ENCODE peak calls at places on chromosomes 5 and 9, in ten cellular contexts. One of them, this sample, is unnamed.

GRCh38 chr5:33339413-33339812 is 101.4 kb upstream of the TARS1 start:
- DNase-seq in CD8-positive, alpha-beta T cell: no peak
- DNase-seq in upper lobe of right lung: no peak
- DNase-seq in mammary epithelial cell: no peak
- DNase-seq in cardiac fibroblast: no peak
- DNase-seq in neural crest cell: no peak
- DNase-seq in PC-9: no peak
- DNase-seq in prostate gland: no peak
- DNase-seq in H1: no peak
- DNase-seq in AG04450: no peak
- DNase-seq in this sample: no peak

GRCh38 chr5:21574429-21574828 is 1278.7 kb downstream of the CDH12 start:
- DNase-seq in CD8-positive, alpha-beta T cell: no peak
- DNase-seq in upper lobe of right lung: no peak
- DNase-seq in mammary epithelial cell: no peak
- DNase-seq in cardiac fibroblast: peak
- DNase-seq in neural crest cell: no peak
- DNase-seq in PC-9: no peak
- DNase-seq in prostate gland: no peak
- DNase-seq in H1: no peak
- DNase-seq in AG04450: no peak
- DNase-seq in this sample: no peak

GRCh38 chr5:87605663-87606062 is 192.9 kb upstream of the CCNH start:
- DNase-seq in CD8-positive, alpha-beta T cell: no peak
- DNase-seq in upper lobe of right lung: no peak
- DNase-seq in mammary epithelial cell: no peak
- DNase-seq in cardiac fibroblast: no peak
- DNase-seq in neural crest cell: no peak
- DNase-seq in PC-9: no peak
- DNase-seq in prostate gland: no peak
- DNase-seq in H1: no peak
- DNase-seq in AG04450: no peak
- DNase-seq in this sample: no peak

GRCh38 chr5:56669534-56670483 is 145.5 kb upstream of the MAP3K1 start:
- DNase-seq in CD8-positive, alpha-beta T cell: no peak
- DNase-seq in upper lobe of right lung: no peak
- DNase-seq in mammary epithelial cell: peak
- DNase-seq in cardiac fibroblast: peak
- DNase-seq in neural crest cell: no peak
- DNase-seq in PC-9: peak
- DNase-seq in prostate gland: peak
- DNase-seq in H1: peak
- DNase-seq in AG04450: no peak
- DNase-seq in this sample: no peak

GRCh38 chr5:91038180-91038808 is 344.8 kb downstream of the ARRDC3 start:
- DNase-seq in CD8-positive, alpha-beta T cell: no peak
- DNase-seq in upper lobe of right lung: no peak
- DNase-seq in mammary epithelial cell: no peak
- DNase-seq in cardiac fibroblast: no peak
- DNase-seq in neural crest cell: no peak
- DNase-seq in PC-9: no peak
- DNase-seq in prostate gland: no peak
- DNase-seq in H1: no peak
- DNase-seq in AG04450: no peak
- DNase-seq in this sample: no peak

GRCh38 chr5:143147918-143148317 is 255.6 kb downstream of the NR3C1 start:
- DNase-seq in CD8-positive, alpha-beta T cell: no peak
- DNase-seq in upper lobe of right lung: no peak
- DNase-seq in mammary epithelial cell: no peak
- DNase-seq in cardiac fibroblast: no peak
- DNase-seq in neural crest cell: no peak
- DNase-seq in PC-9: no peak
- DNase-seq in prostate gland: no peak
- DNase-seq in H1: no peak
- DNase-seq in AG04450: no peak
- DNase-seq in this sample: no peak

GRCh38 chr9:127652733-127653132 is 40.7 kb downstream of the STXBP1 start:
- DNase-seq in CD8-positive, alpha-beta T cell: no peak
- DNase-seq in upper lobe of right lung: peak
- DNase-seq in mammary epithelial cell: no peak
- DNase-seq in cardiac fibroblast: no peak
- DNase-seq in neural crest cell: no peak
- DNase-seq in PC-9: no peak
- DNase-seq in prostate gland: no peak
- DNase-seq in H1: no peak
- DNase-seq in AG04450: no peak
- DNase-seq in this sample: no peak

GRCh38 chr5:15966066-15966640 is 213.4 kb downstream of the MARCHF11 start:
- DNase-seq in CD8-positive, alpha-beta T cell: no peak
- DNase-seq in upper lobe of right lung: no peak
- DNase-seq in mammary epithelial cell: no peak
- DNase-seq in cardiac fibroblast: peak
- DNase-seq in neural crest cell: no peak
- DNase-seq in PC-9: no peak
- DNase-seq in prostate gland: no peak
- DNase-seq in H1: no peak
- DNase-seq in AG04450: no peak
- DNase-seq in this sample: no peak

GRCh38 chr5:68406767-68407232 is 191.2 kb downstream of the PIK3R1 start:
- DNase-seq in CD8-positive, alpha-beta T cell: no peak
- DNase-seq in upper lobe of right lung: no peak
- DNase-seq in mammary epithelial cell: no peak
- DNase-seq in cardiac fibroblast: no peak
- DNase-seq in neural crest cell: peak
- DNase-seq in PC-9: no peak
- DNase-seq in prostate gland: peak
- DNase-seq in H1: peak
- DNase-seq in AG04450: no peak
- DNase-seq in this sample: no peak

GRCh38 chr5:83590966-83591365 is 119.4 kb downstream of the VCAN start:
- DNase-seq in CD8-positive, alpha-beta T cell: no peak
- DNase-seq in upper lobe of right lung: no peak
- DNase-seq in mammary epithelial cell: no peak
- DNase-seq in cardiac fibroblast: no peak
- DNase-seq in neural crest cell: no peak
- DNase-seq in PC-9: no peak
- DNase-seq in prostate gland: no peak
- DNase-seq in H1: no peak
- DNase-seq in AG04450: no peak
- DNase-seq in this sample: no peak

GRCh38 chr5:179188636-179189035 is 128.5 kb downstream of the ZNF354C start:
- DNase-seq in CD8-positive, alpha-beta T cell: no peak
- DNase-seq in upper lobe of right lung: no peak
- DNase-seq in mammary epithelial cell: no peak
- DNase-seq in cardiac fibroblast: no peak
- DNase-seq in neural crest cell: no peak
- DNase-seq in PC-9: no peak
- DNase-seq in prostate gland: no peak
- DNase-seq in H1: no peak
- DNase-seq in AG04450: no peak
- DNase-seq in this sample: no peak

GRCh38 chr5:143355710-143356109 is 47.8 kb downstream of the NR3C1 start:
- DNase-seq in CD8-positive, alpha-beta T cell: peak
- DNase-seq in upper lobe of right lung: no peak
- DNase-seq in mammary epithelial cell: peak
- DNase-seq in cardiac fibroblast: peak
- DNase-seq in neural crest cell: no peak
- DNase-seq in PC-9: peak
- DNase-seq in prostate gland: peak
- DNase-seq in H1: no peak
- DNase-seq in AG04450: peak
- DNase-seq in this sample: peak

GRCh38 chr9:33239922-33240321 is at the start of gene SPINK4:
- DNase-seq in CD8-positive, alpha-beta T cell: no peak
- DNase-seq in upper lobe of right lung: no peak
- DNase-seq in mammary epithelial cell: no peak
- DNase-seq in cardiac fibroblast: no peak
- DNase-seq in neural crest cell: no peak
- DNase-seq in PC-9: no peak
- DNase-seq in prostate gland: no peak
- DNase-seq in H1: no peak
- DNase-seq in AG04450: no peak
- DNase-seq in this sample: no peak

GRCh38 chr9:115957571-115957970 is 196.0 kb upstream of the PAPPA start:
- DNase-seq in CD8-positive, alpha-beta T cell: no peak
- DNase-seq in upper lobe of right lung: no peak
- DNase-seq in mammary epithelial cell: no peak
- DNase-seq in cardiac fibroblast: peak
- DNase-seq in neural crest cell: no peak
- DNase-seq in PC-9: no peak
- DNase-seq in prostate gland: no peak
- DNase-seq in H1: no peak
- DNase-seq in AG04450: peak
- DNase-seq in this sample: no peak

GRCh38 chr9:134944351-134944802 is 26.7 kb upstream of the FCN1 start:
- DNase-seq in CD8-positive, alpha-beta T cell: no peak
- DNase-seq in upper lobe of right lung: peak
- DNase-seq in mammary epithelial cell: no peak
- DNase-seq in cardiac fibroblast: no peak
- DNase-seq in neural crest cell: no peak
- DNase-seq in PC-9: no peak
- DNase-seq in prostate gland: no peak
- DNase-seq in H1: no peak
- DNase-seq in AG04450: no peak
- DNase-seq in this sample: no peak

GRCh38 chr9:70390922-70391321 is 23.5 kb downstream of the KLF9 start:
- DNase-seq in CD8-positive, alpha-beta T cell: no peak
- DNase-seq in upper lobe of right lung: no peak
- DNase-seq in mammary epithelial cell: no peak
- DNase-seq in cardiac fibroblast: peak
- DNase-seq in neural crest cell: no peak
- DNase-seq in PC-9: no peak
- DNase-seq in prostate gland: no peak
- DNase-seq in H1: no peak
- DNase-seq in AG04450: no peak
- DNase-seq in this sample: peak

GRCh38 chr5:134574521-134574920 is 49.1 kb downstream of the JADE2 start:
- DNase-seq in CD8-positive, alpha-beta T cell: no peak
- DNase-seq in upper lobe of right lung: no peak
- DNase-seq in mammary epithelial cell: no peak
- DNase-seq in cardiac fibroblast: no peak
- DNase-seq in neural crest cell: no peak
- DNase-seq in PC-9: no peak
- DNase-seq in prostate gland: no peak
- DNase-seq in H1: no peak
- DNase-seq in AG04450: no peak
- DNase-seq in this sample: no peak

DNA sequence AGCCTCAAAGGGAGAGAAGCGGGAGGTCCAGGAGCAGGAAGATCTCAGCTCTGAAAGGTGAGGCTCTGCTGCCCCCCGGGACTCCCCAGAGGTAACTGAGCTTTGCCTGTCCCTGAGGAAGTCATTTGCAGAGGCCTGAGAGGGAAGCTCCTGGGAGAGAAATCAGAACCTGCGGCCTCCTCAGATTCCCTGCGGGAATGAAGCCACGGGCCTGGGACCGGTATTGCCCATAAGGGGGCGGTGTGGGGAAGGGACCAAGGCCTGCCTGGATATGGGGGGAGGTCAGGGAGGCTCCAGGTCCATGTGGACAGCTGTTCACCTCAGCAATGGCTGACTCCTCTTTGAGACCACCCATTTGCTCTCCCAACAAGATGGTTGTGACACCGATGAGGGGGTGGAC is 1.3 kb downstream of the SPATA31E1 start:
- DNase-seq in CD8-positive, alpha-beta T cell: no peak
- DNase-seq in upper lobe of right lung: no peak
- DNase-seq in mammary epithelial cell: no peak
- DNase-seq in cardiac fibroblast: no peak
- DNase-seq in neural crest cell: no peak
- DNase-seq in PC-9: no peak
- DNase-seq in prostate gland: peak
- DNase-seq in H1: peak
- DNase-seq in AG04450: no peak
- DNase-seq in this sample: no peak
- TF ChIP-seq CTCF in CD8-positive, alpha-beta T cell: no peak
- TF ChIP-seq CTCF in upper lobe of right lung: peak
- TF ChIP-seq CTCF in mammary epithelial cell: no peak
- TF ChIP-seq CTCF in cardiac fibroblast: no peak
- TF ChIP-seq CTCF in neural crest cell: no peak
- TF ChIP-seq CTCF in PC-9: peak
- TF ChIP-seq CTCF in prostate gland: no peak
- TF ChIP-seq CTCF in H1: peak
- TF ChIP-seq CTCF in AG04450: no peak
- TF ChIP-seq CTCF in this sample: peak

DNA sequence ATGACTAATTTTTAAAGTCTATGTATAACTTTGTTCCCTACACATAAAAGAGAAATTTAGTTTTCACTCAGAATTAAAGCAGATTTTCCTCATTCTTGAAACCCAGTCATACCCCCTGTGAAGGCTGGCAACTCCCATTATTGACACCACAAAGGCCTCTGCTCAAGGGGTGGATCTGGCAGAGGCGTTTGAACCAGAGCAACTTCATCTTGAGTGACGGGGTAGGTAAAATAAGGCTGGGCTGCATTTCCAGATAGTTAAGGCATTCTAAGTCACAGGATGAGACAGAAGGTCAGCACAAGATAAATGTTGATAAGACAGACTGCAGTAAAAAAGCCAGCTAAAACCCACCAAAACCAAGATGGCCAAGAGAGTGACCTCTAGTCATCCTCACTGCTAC is 177.2 kb upstream of the OR13F1 start:
- DNase-seq in CD8-positive, alpha-beta T cell: no peak
- DNase-seq in upper lobe of right lung: no peak
- DNase-seq in mammary epithelial cell: no peak
- DNase-seq in cardiac fibroblast: no peak
- DNase-seq in neural crest cell: no peak
- DNase-seq in PC-9: no peak
- DNase-seq in prostate gland: no peak
- DNase-seq in H1: no peak
- DNase-seq in AG04450: no peak
- DNase-seq in this sample: no peak
- TF ChIP-seq CTCF in CD8-positive, alpha-beta T cell: no peak
- TF ChIP-seq CTCF in upper lobe of right lung: no peak
- TF ChIP-seq CTCF in mammary epithelial cell: no peak
- TF ChIP-seq CTCF in cardiac fibroblast: no peak
- TF ChIP-seq CTCF in neural crest cell: no peak
- TF ChIP-seq CTCF in PC-9: no peak
- TF ChIP-seq CTCF in prostate gland: no peak
- TF ChIP-seq CTCF in H1: no peak
- TF ChIP-seq CTCF in AG04450: no peak
- TF ChIP-seq CTCF in this sample: no peak

GRCh38 chr5:164326219-164326618 is 820.8 kb downstream of the MAT2B start:
- DNase-seq in CD8-positive, alpha-beta T cell: no peak
- DNase-seq in upper lobe of right lung: no peak
- DNase-seq in mammary epithelial cell: no peak
- DNase-seq in cardiac fibroblast: no peak
- DNase-seq in neural crest cell: no peak
- DNase-seq in PC-9: no peak
- DNase-seq in prostate gland: no peak
- DNase-seq in H1: no peak
- DNase-seq in AG04450: no peak
- DNase-seq in this sample: no peak
- TF ChIP-seq CTCF in CD8-positive, alpha-beta T cell: no peak
- TF ChIP-seq CTCF in upper lobe of right lung: no peak
- TF ChIP-seq CTCF in mammary epithelial cell: peak
- TF ChIP-seq CTCF in cardiac fibroblast: peak
- TF ChIP-seq CTCF in neural crest cell: peak
- TF ChIP-seq CTCF in PC-9: peak
- TF ChIP-seq CTCF in prostate gland: no peak
- TF ChIP-seq CTCF in H1: no peak
- TF ChIP-seq CTCF in AG04450: peak
- TF ChIP-seq CTCF in this sample: peak

GRCh38 chr5:126354012-126354856 is 69.0 kb upstream of the GRAMD2B start:
- DNase-seq in CD8-positive, alpha-beta T cell: no peak
- DNase-seq in upper lobe of right lung: no peak
- DNase-seq in mammary epithelial cell: peak
- DNase-seq in cardiac fibroblast: peak
- DNase-seq in neural crest cell: no peak
- DNase-seq in PC-9: peak
- DNase-seq in prostate gland: no peak
- DNase-seq in H1: no peak
- DNase-seq in AG04450: peak
- DNase-seq in this sample: peak
- TF ChIP-seq CTCF in CD8-positive, alpha-beta T cell: peak
- TF ChIP-seq CTCF in upper lobe of right lung: peak
- TF ChIP-seq CTCF in mammary epithelial cell: peak
- TF ChIP-seq CTCF in cardiac fibroblast: no peak
- TF ChIP-seq CTCF in neural crest cell: peak
- TF ChIP-seq CTCF in PC-9: peak
- TF ChIP-seq CTCF in prostate gland: peak
- TF ChIP-seq CTCF in H1: peak
- TF ChIP-seq CTCF in AG04450: peak
- TF ChIP-seq CTCF in this sample: peak

This sample was measured in retinal pigment epithelial cell.